ENCODE peak calls at places on chromosomes 13 and 19, in five cellular contexts. O is GM12878, Y is HepG2, C is SK-N-SH, M is K562. X is an unnamed sample.

GRCh38 chr19:41711376-41712261 is 3.2 kb downstream of the CEACAM5 start:
- DNase-seq in M (no peak), C (no peak), Y (no peak), O (no peak), X (no peak)

GRCh38 chr13:73061478-73062275 is 2.9 kb downstream of the KLF5 start:
- DNase-seq in C (no peak), Y (no peak), O (no peak), M (no peak), X (no peak)

GRCh38 chr19:58407658-58408151 is 744 bp upstream of the ZNF584 start:
- DNase-seq in Y (peak), C (no peak), M (no peak), O (no peak), X (no peak)

GRCh38 chr13:26965058-26965380 is 204.4 kb upstream of the GPR12 start:
- DNase-seq in M (no peak), C (no peak), O (no peak), Y (no peak), X (no peak)

GRCh38 chr19:19207637-19208582 is 3.8 kb upstream of the NCAN start:
- DNase-seq in O (no peak), C (no peak), Y (no peak), M (no peak), X (no peak)

GRCh38 chr19:2327773-2328400 is 499 bp downstream of the LSM7 start:
- DNase-seq in M (peak), O (peak), C (peak), Y (peak), X (no peak)

GRCh38 chr13:21501709-21502108 is 42.6 kb upstream of the ZDHHC20 start:
- DNase-seq in C (no peak), Y (peak), O (no peak), M (peak), X (peak)

GRCh38 chr13:40668335-40668734 is 1.9 kb upstream of the FOXO1 start:
- DNase-seq in C (no peak), Y (peak), M (peak), O (no peak), X (peak)

GRCh38 chr13:103965506-103966243 is 899.5 kb upstream of the SLC10A2 start:
- DNase-seq in M (no peak), Y (no peak), O (no peak), C (peak), X (no peak)

GRCh38 chr13:44197791-44198770 is 175.5 kb upstream of the SERP2 start:
- DNase-seq in M (no peak), Y (no peak), C (no peak), O (peak), X (no peak)

GRCh38 chr19:35549174-35549788 is 3.9 kb downstream of the TMEM147 start:
- DNase-seq in C (peak), O (no peak), Y (peak), M (peak), X (peak)

GRCh38 chr19:38849746-38850230 is at the start of gene HNRNPL:
- DNase-seq in M (peak), C (peak), O (no peak), Y (no peak), X (peak)

GRCh38 chr13:29771247-29771646 is 79.2 kb downstream of the UBL3 start:
- DNase-seq in O (no peak), Y (peak), M (no peak), C (peak), X (no peak)

GRCh38 chr19:2616741-2617392 is 85.6 kb downstream of the GNG7 start:
- DNase-seq in M (no peak), O (no peak), Y (peak), C (no peak), X (no peak)

GRCh38 chr13:44763604-44764311 is 187.6 kb upstream of the TSC22D1 start:
- DNase-seq in O (no peak), Y (no peak), M (no peak), C (no peak), X (no peak)

GRCh38 chr13:46184277-46184699 is 2.3 kb upstream of the LCP1 start:
- DNase-seq in O (no peak), M (peak), Y (peak), C (peak), X (peak)

GRCh38 chr19:55624109-55625003 is at the start of gene ZNF784:
- DNase-seq in M (peak), C (peak), Y (peak), O (no peak), X (peak)

GRCh38 chr19:5048727-5049553 is 80.0 kb downstream of the KDM4B start:
- DNase-seq in C (peak), O (no peak), M (no peak), Y (no peak), X (no peak)

GRCh38 chr19:15641901-15642491 is 1.3 kb downstream of the CYP4F3 start:
- DNase-seq in M (no peak), O (no peak), C (no peak), Y (no peak), X (no peak)

GRCh38 chr13:46676378-46676725 is 120.6 kb downstream of the ESD start:
- DNase-seq in O (no peak), Y (no peak), C (no peak), M (no peak), X (no peak)

GRCh38 chr19:37981785-37982475 is 74.9 kb downstream of the SIPA1L3 start:
- DNase-seq in C (no peak), Y (no peak), M (no peak), O (no peak), X (no peak)

GRCh38 chr19:980133-980998 is 3.8 kb upstream of the WDR18 start:
- DNase-seq in M (peak), Y (peak), C (no peak), O (no peak), X (no peak)

GRCh38 chr13:42153371-42153770 is 104.9 kb downstream of the DGKH start:
- DNase-seq in M (no peak), O (no peak), C (no peak), Y (no peak), X (no peak)

GRCh38 chr19:15589760-15590451 is 25.1 kb upstream of the CYP4F8 start:
- DNase-seq in C (no peak), O (no peak), Y (no peak), M (no peak), X (no peak)

GRCh38 chr19:42275517-42275916 is 6.5 kb downstream of the CIC start:
- DNase-seq in O (no peak), Y (no peak), C (no peak), M (no peak), X (no peak)

DNA sequence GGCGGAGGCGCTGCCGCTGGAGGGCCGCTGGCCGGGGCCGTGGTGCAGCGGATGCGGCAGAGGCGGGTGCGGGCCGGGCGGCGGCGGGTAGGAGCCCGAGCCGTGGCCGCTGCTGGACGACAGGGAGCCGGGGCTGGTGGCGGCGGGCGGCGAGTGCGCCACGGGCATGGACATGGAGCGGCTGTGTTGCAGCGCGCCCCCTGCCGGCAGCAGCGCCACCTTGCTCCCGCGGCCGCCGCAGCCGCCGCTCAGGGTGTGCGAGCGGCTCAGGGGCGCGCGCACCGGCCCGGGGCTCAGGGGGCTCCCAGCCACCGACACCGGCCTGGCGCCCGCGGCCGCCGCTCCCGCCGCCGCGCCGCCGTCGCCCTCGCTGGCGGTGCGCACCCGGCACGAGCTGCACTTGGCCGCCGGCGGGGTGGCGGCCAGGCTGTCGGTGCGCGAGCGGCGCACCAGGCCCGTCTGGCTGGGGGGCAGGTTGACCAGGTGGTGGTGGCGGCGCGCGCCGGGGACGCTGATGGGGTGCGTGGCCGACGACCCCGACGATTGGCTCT is 1.7 kb downstream of the IRS2 start:
- DNase-seq in O (no peak), M (no peak), C (peak), Y (no peak), X (peak)
- TF ChIP-seq FOXM1 in O (no peak), M (no peak), C (no peak), Y (no peak), X (no peak)

GRCh38 chr19:10452726-10453620 is 32.6 kb downstream of the PDE4A start:
- DNase-seq in Y (no peak), O (no peak), C (peak), M (no peak), X (no peak)
- TF ChIP-seq FOXM1 in Y (no peak), O (no peak), C (no peak), M (no peak), X (no peak)

GRCh38 chr13:59747529-59747928 is 416.2 kb downstream of the DIAPH3 start:
- DNase-seq in C (no peak), Y (peak), M (peak), O (no peak), X (no peak)

GRCh38 chr13:59746291-59746962 is 417.3 kb downstream of the DIAPH3 start:
- DNase-seq in O (no peak), M (no peak), Y (no peak), C (no peak), X (no peak)

GRCh38 chr13:59754411-59754810 is 409.3 kb downstream of the DIAPH3 start:
- DNase-seq in Y (no peak), O (no peak), C (no peak), M (no peak), X (no peak)

GRCh38 chr13:59755647-59756290 is 408.0 kb downstream of the DIAPH3 start:
- DNase-seq in O (no peak), C (no peak), Y (no peak), M (no peak), X (no peak)

DNA sequence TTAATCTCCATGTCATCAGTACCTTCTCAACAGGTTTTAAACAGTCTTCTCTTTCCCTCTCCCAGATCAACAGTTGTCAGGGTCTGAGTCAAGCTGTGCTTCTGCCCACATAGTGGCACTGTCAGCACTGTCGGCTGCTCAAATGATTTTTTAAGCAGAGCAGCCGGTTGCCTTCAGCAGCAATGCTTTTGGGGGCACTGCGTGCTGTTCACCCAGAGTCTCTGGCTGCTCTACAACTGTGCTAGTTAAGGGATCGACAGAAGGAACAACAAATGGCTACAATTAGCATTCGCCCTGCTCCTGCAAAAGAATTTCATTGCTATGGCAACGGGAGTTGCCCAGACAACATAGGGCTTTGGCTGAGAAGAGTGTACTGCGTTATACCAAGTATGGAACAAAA is 412.9 kb downstream of the DIAPH3 start:
- DNase-seq in M (no peak), O (no peak), Y (no peak), C (peak), X (peak)
- TF ChIP-seq FOXM1 in M (no peak), O (no peak), Y (no peak), C (no peak), X (no peak)

DNA sequence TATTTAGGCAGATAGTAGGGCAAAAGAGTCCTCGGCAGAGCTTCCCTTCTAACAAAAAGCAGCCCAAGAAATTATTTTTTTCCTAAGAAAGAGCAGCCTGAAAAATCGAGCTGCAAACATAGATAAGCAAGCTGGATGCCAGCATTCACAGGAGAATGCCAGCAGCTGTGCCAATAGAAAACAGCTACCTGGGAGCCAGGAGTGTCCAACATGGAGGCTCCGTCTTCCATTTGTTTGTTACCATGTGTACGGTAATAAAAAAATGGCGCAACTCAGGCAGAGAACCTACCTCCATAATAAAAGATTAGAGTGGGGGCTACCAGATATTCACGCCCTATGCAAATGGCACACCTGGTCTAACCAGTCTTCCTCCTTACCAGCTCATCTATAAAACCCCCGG is 77.6 kb upstream of the IPO5 start:
- DNase-seq in O (no peak), C (no peak), M (no peak), Y (no peak), X (no peak)
- TF ChIP-seq FOXM1 in O (no peak), C (no peak), M (no peak), Y (no peak), X (no peak)

GRCh38 chr13:113002206-113002821 is 33.3 kb downstream of the MCF2L start:
- DNase-seq in M (peak), C (peak), O (no peak), Y (peak), X (peak)
- TF ChIP-seq FOXM1 in M (no peak), C (no peak), O (no peak), Y (no peak), X (no peak)

GRCh38 chr13:106354961-106355360 is 180.5 kb downstream of the EFNB2 start:
- DNase-seq in C (no peak), M (no peak), O (no peak), Y (no peak), X (no peak)

GRCh38 chr13:106348032-106348431 is 187.4 kb downstream of the EFNB2 start:
- DNase-seq in Y (no peak), O (no peak), C (no peak), M (no peak), X (no peak)

GRCh38 chr13:106349080-106349841 is 186.2 kb downstream of the EFNB2 start:
- DNase-seq in O (no peak), Y (no peak), C (peak), M (no peak), X (peak)

GRCh38 chr13:106352850-106353249 is 182.6 kb downstream of the EFNB2 start:
- DNase-seq in C (no peak), Y (no peak), M (no peak), O (no peak), X (no peak)

GRCh38 chr13:106350208-106350607 is 185.3 kb downstream of the EFNB2 start:
- DNase-seq in M (no peak), Y (no peak), C (no peak), O (no peak), X (no peak)
- TF ChIP-seq FOXM1 in M (no peak), Y (no peak), C (no peak), O (no peak), X (no peak)

GRCh38 chr13:99329477-99329876 is 22.3 kb upstream of the GPR183 start:
- DNase-seq in M (no peak), Y (no peak), C (no peak), O (no peak), X (no peak)

GRCh38 chr13:99332456-99332855 is 25.3 kb upstream of the GPR183 start:
- DNase-seq in O (no peak), Y (peak), M (no peak), C (no peak), X (no peak)

GRCh38 chr13:99335087-99335486 is 27.9 kb upstream of the GPR183 start:
- DNase-seq in C (no peak), Y (no peak), M (no peak), O (no peak), X (no peak)

GRCh38 chr13:99330942-99331341 is 23.7 kb upstream of the GPR183 start:
- DNase-seq in O (no peak), M (no peak), C (no peak), Y (no peak), X (no peak)

DNA sequence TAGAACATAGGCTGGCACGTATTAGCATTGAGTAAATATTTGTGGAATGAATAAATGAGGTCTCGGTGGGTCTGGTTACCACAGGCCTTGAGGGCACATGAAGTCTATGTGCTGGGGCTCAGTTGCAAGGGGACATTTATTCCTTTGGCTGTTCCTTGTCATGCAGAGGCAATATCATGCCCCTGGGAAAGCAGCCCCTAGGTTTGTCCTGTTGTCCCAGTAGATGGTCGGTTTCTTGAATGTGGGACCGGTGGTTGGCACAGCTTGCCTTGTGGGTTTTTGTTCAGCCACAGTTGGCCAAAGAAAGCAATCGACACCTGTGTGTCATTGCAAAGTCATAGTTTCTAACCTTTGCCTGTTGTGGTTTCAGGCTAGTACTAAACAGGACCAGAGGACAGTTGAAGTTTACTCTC is 24.7 kb upstream of the GPR183 start:
- DNase-seq in M (no peak), Y (no peak), O (peak), C (no peak), X (no peak)
- TF ChIP-seq FOXM1 in M (no peak), Y (no peak), O (peak), C (no peak), X (no peak)